ENCODE peak calls at places on chromosomes 13 and 19, in seven cellular contexts. M is mesendoderm, J is IMR-90, Y is mesenchymal stem cell, P is neuronal stem cell, F is H1, N is trophoblast cell. E is an unnamed sample.

GRCh38 chr13:37338721-37339120 is 233.3 kb upstream of the CSNK1A1L start:
- DNase-seq in M (no peak), J (no peak), Y (no peak), P (no peak), F (no peak), N (no peak), E (no peak)

GRCh38 chr19:11387154-11388034 is 3.3 kb upstream of the EPOR start:
- DNase-seq in M (no peak), J (no peak), Y (no peak), P (no peak), F (no peak), N (no peak), E (no peak)

GRCh38 chr13:98273824-98274786 is 97.0 kb upstream of the RNF113B start:
- DNase-seq in M (peak), J (peak), Y (peak), P (no peak), F (no peak), N (no peak), E (peak)

GRCh38 chr13:21075303-21076264 is 14.2 kb upstream of the LATS2 start:
- DNase-seq in M (peak), J (no peak), Y (peak), P (no peak), F (peak), N (no peak), E (peak)

GRCh38 chr13:79382545-79383275 is 23.3 kb downstream of the RBM26 start:
- DNase-seq in M (no peak), J (no peak), Y (no peak), P (no peak), F (no peak), N (peak), E (no peak)

GRCh38 chr19:20244356-20244755 is 77.3 kb downstream of the ZNF486 start:
- DNase-seq in M (no peak), J (no peak), Y (no peak), P (no peak), F (no peak), N (no peak), E (no peak)

GRCh38 chr13:98930014-98930625 is 47.7 kb downstream of the DOCK9 start:
- DNase-seq in M (no peak), J (no peak), Y (no peak), P (no peak), F (no peak), N (no peak), E (no peak)

GRCh38 chr19:3623716-3624115 is 2.9 kb downstream of the CACTIN start:
- DNase-seq in M (no peak), J (no peak), Y (no peak), P (no peak), F (no peak), N (no peak), E (no peak)

GRCh38 chr13:66009241-66009640 is 1220.9 kb downstream of the PCDH9 start:
- DNase-seq in M (no peak), J (no peak), Y (no peak), P (no peak), F (no peak), N (no peak), E (no peak)

GRCh38 chr19:3323026-3323425 is 43.4 kb upstream of the NFIC start:
- DNase-seq in M (no peak), J (no peak), Y (no peak), P (no peak), F (no peak), N (no peak), E (no peak)

GRCh38 chr13:37621811-37622361 is 23.3 kb upstream of the POSTN start:
- DNase-seq in M (no peak), J (peak), Y (peak), P (no peak), F (no peak), N (no peak), E (no peak)

GRCh38 chr13:91627952-91628739 is 229.7 kb downstream of the GPC5 start:
- DNase-seq in M (no peak), J (no peak), Y (no peak), P (no peak), F (no peak), N (no peak), E (no peak)

GRCh38 chr13:72983085-72983768 is 75.6 kb upstream of the KLF5 start:
- DNase-seq in M (no peak), J (peak), Y (peak), P (no peak), F (no peak), N (peak), E (no peak)

GRCh38 chr13:107205318-107206112 is 637.6 kb upstream of the ARGLU1 start:
- DNase-seq in M (peak), J (peak), Y (peak), P (peak), F (peak), N (peak), E (peak)

GRCh38 chr13:72774019-72774418 is 7.7 kb downstream of the DIS3 start:
- DNase-seq in M (no peak), J (no peak), Y (peak), P (no peak), F (no peak), N (no peak), E (no peak)

GRCh38 chr13:30972888-30973377 is 40.5 kb downstream of the TEX26 start:
- DNase-seq in M (no peak), J (peak), Y (peak), P (no peak), F (no peak), N (peak), E (no peak)

GRCh38 chr19:49057636-49058234 is at the start of gene CGB7:
- DNase-seq in M (peak), J (peak), Y (peak), P (peak), F (peak), N (no peak), E (peak)

GRCh38 chr13:67763984-67764383 is 533.8 kb upstream of the PCDH9 start:
- DNase-seq in M (no peak), J (no peak), Y (no peak), P (no peak), F (no peak), N (no peak), E (no peak)
- H4K8ac ChIP-seq in M (no peak), J (no peak), Y (no peak), P (no peak), F (no peak), N (no peak), E (no peak)

GRCh38 chr19:23547156-23547555 is 139.9 kb downstream of the ZNF675 start:
- DNase-seq in M (no peak), J (no peak), Y (no peak), P (no peak), F (no peak), N (peak), E (no peak)

GRCh38 chr19:23542562-23542961 is 144.4 kb downstream of the ZNF675 start:
- DNase-seq in M (no peak), J (no peak), Y (no peak), P (no peak), F (no peak), N (peak), E (no peak)

GRCh38 chr19:23543351-23543750 is 143.7 kb downstream of the ZNF675 start:
- DNase-seq in M (no peak), J (no peak), Y (no peak), P (no peak), F (no peak), N (peak), E (no peak)

GRCh38 chr19:23539499-23539898 is 144.2 kb upstream of the ZNF91 start:
- DNase-seq in M (no peak), J (no peak), Y (no peak), P (no peak), F (no peak), N (peak), E (no peak)

GRCh38 chr19:23541991-23542390 is 145.0 kb downstream of the ZNF675 start:
- DNase-seq in M (no peak), J (no peak), Y (no peak), P (no peak), F (no peak), N (peak), E (no peak)
- H4K8ac ChIP-seq in M (no peak), J (no peak), Y (no peak), P (no peak), F (no peak), N (no peak), E (no peak)

GRCh38 chr19:39825531-39826076 is 8.4 kb downstream of the DYRK1B start:
- DNase-seq in M (no peak), J (no peak), Y (no peak), P (no peak), F (no peak), N (no peak), E (no peak)
- H4K8ac ChIP-seq in M (no peak), J (no peak), Y (no peak), P (no peak), F (peak), N (no peak), E (no peak)

DNA sequence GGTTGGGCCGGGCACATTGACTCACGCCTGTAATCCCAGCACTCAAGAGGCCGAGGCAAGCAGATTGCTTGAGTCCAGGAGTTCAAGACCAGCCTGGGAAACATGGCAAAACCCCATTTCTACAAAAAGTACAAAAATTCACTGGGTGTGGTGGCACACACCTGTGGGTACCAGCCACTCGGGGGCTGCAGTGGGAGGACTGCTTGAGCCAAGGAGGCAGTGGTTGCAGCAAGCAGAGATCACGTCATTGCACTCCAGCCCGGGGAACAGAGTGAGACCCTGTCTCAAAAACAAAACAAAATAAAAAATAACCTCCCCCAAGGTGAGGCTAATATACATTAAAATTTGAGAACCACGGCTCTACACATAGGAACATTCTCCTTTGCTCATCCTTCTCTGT is 24.9 kb downstream of the NLRP13 start:
- DNase-seq in M (no peak), J (no peak), Y (no peak), P (no peak), F (no peak), N (no peak), E (no peak)
- H4K8ac ChIP-seq in M (no peak), J (no peak), Y (no peak), P (no peak), F (no peak), N (no peak), E (no peak)

GRCh38 chr13:104823709-104824108 is 1711.8 kb downstream of the EFNB2 start:
- DNase-seq in M (no peak), J (no peak), Y (no peak), P (no peak), F (no peak), N (no peak), E (no peak)

DNA sequence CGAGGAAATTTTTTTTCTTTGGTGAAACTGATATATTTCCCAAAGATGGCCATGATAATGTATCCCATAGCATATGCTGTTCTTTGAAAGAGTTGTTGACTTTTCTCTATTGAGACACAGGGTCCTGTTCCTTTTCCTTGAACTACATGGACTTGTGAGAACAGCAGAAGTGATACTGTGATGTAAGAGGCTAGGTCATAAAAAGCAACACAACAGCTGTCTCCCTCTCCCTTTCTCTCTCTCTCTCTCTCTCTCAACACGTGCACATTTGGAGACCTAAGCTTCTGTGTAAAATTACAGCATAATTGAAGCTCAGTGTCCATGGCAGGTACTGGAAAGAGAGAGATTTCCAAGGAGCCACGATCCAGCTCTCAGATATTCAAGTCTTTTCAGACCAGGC is 1712.4 kb downstream of the EFNB2 start:
- DNase-seq in M (no peak), J (no peak), Y (no peak), P (no peak), F (no peak), N (no peak), E (no peak)
- H4K8ac ChIP-seq in M (no peak), J (no peak), Y (no peak), P (no peak), F (no peak), N (no peak), E (no peak)

GRCh38 chr19:42461700-42462324 is 19.1 kb upstream of the CXCL17 start:
- DNase-seq in M (no peak), J (no peak), Y (no peak), P (no peak), F (no peak), N (no peak), E (no peak)
- H4K8ac ChIP-seq in M (no peak), J (no peak), Y (no peak), P (no peak), F (no peak), N (no peak), E (no peak)

GRCh38 chr13:57629821-57630235 is 1.7 kb upstream of the PCDH17 start:
- DNase-seq in M (peak), J (peak), Y (peak), P (peak), F (peak), N (no peak), E (peak)

GRCh38 chr13:57624565-57625435 is 6.7 kb upstream of the PCDH17 start:
- DNase-seq in M (peak), J (peak), Y (peak), P (peak), F (no peak), N (peak), E (peak)

GRCh38 chr13:57629391-57629804 is 2.1 kb upstream of the PCDH17 start:
- DNase-seq in M (no peak), J (no peak), Y (no peak), P (no peak), F (no peak), N (no peak), E (no peak)

GRCh38 chr13:57630661-57631606 is 610 bp upstream of the PCDH17 start:
- DNase-seq in M (peak), J (no peak), Y (peak), P (no peak), F (peak), N (no peak), E (peak)

DNA sequence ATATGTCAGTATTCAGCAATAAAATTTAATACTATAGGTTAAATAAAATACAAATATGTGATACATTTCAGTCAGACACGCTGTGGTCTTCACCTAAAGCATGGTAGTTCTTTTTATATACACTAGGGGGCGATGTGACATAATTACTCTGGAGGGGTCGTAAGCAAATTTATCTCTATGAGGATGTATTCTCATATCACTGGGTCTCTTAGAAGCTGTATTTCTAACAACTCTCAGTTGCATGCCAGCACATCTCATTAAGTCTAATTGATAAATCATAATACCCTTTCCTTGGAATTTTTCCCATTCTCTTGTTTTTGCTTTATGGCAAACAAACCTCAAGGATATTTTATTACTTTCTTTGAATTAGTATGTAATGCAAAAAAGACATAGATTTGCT is 3.9 kb upstream of the PCDH17 start:
- DNase-seq in M (no peak), J (peak), Y (peak), P (no peak), F (no peak), N (no peak), E (no peak)
- H4K8ac ChIP-seq in M (no peak), J (no peak), Y (no peak), P (no peak), F (no peak), N (no peak), E (no peak)

GRCh38 chr13:48414501-48414900 is 1.6 kb upstream of the LPAR6 start:
- DNase-seq in M (no peak), J (no peak), Y (no peak), P (no peak), F (no peak), N (no peak), E (no peak)
- H4K8ac ChIP-seq in M (no peak), J (no peak), Y (no peak), P (no peak), F (no peak), N (no peak), E (no peak)

DNA sequence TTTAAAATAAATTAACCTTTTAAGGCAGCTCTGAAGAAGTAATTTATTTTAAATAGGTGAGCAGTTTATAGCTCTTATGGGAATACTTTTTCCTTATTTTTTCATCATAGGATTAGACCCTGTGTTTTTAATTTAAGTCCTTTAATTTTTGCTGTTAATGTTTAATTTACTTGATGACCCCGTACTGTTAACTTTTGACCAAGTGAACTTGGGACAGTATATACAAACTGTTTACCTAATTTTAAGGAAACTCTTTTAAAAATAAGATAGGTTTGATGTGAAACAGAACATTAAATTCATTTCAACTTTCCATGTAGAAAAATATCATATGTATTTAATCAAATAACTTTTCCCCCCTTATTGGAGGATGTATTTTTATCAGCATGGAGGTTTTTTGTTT is 74.4 kb downstream of the KCNRG start:
- DNase-seq in M (no peak), J (no peak), Y (no peak), P (no peak), F (no peak), N (no peak), E (no peak)
- H4K8ac ChIP-seq in M (no peak), J (no peak), Y (no peak), P (no peak), F (no peak), N (no peak), E (no peak)